ENCODE peak calls at places on chromosomes 4 and X, in six cellular contexts. B is A549, H is HepG2, Q is upper lobe of left lung, F is GM12878, V is K562. G is an unnamed sample.

GRCh38 chrX:40096395-40097091 is 1.2 kb downstream of the BCOR start:
- ATAC-seq in B (peak; percentile 7), H (no peak), Q (no peak), F (peak; percentile 6), V (peak; percentile 1), G (no peak)

GRCh38 chr4:100165809-100166208 is 24.5 kb downstream of the DDIT4L start:
- ATAC-seq in B (no peak), H (no peak), Q (no peak), F (no peak), V (no peak), G (no peak)

GRCh38 chr4:143287571-143287923 is 49.1 kb upstream of the GAB1 start:
- ATAC-seq in B (no peak), H (no peak), Q (no peak), F (peak; percentile 66), V (peak; percentile 63), G (no peak)

GRCh38 chr4:78862314-78862737 is 76.9 kb downstream of the PAQR3 start:
- ATAC-seq in B (no peak), H (peak; percentile 98), Q (no peak), F (peak; percentile 34), V (no peak), G (no peak)

GRCh38 chr4:62006108-62006507 is 806.0 kb downstream of the ADGRL3 start:
- ATAC-seq in B (no peak), H (no peak), Q (no peak), F (no peak), V (no peak), G (no peak)

GRCh38 chr4:148445071-148445902 is 3.1 kb upstream of the NR3C2 start:
- ATAC-seq in B (no peak), H (no peak), Q (no peak), F (no peak), V (peak; percentile 35), G (peak; percentile 57)

GRCh38 chr4:15655223-15656037 is at the start of gene FBXL5:
- ATAC-seq in B (peak; percentile 79), H (peak; percentile 76), Q (peak; percentile 87), F (peak; percentile 64), V (peak; percentile 49), G (peak; percentile 93)

GRCh38 chr4:113117346-113117677 is 67.9 kb downstream of the ANK2 start:
- ATAC-seq in B (no peak), H (peak; percentile 50), Q (no peak), F (no peak), V (no peak), G (no peak)

GRCh38 chr4:184824776-184825393 is 883 bp downstream of the ACSL1 start:
- ATAC-seq in B (peak; percentile 19), H (peak; percentile 7), Q (peak; percentile 23), F (peak; percentile 17), V (peak; percentile 3), G (no peak)

GRCh38 chr4:186699881-186700397 is 23.7 kb downstream of the FAT1 start:
- ATAC-seq in B (no peak), H (no peak), Q (no peak), F (no peak), V (no peak), G (no peak)

GRCh38 chrX:13398073-13398823 is 78.4 kb upstream of the ATXN3L start:
- ATAC-seq in B (peak; percentile 100), H (peak; percentile 81), Q (peak; percentile 81), F (peak; percentile 32), V (peak; percentile 68), G (peak; percentile 89)

GRCh38 chr4:211033-211511 is 86.8 kb downstream of the ZNF718 start:
- ATAC-seq in B (no peak), H (no peak), Q (no peak), F (no peak), V (no peak), G (no peak)

GRCh38 chrX:115462406-115462805 is 98.6 kb upstream of the PLS3 start:
- ATAC-seq in B (no peak), H (no peak), Q (no peak), F (no peak), V (no peak), G (no peak)

GRCh38 chr4:3237266-3237665 is 11.7 kb upstream of the MSANTD1 start:
- ATAC-seq in B (no peak), H (no peak), Q (no peak), F (no peak), V (no peak), G (no peak)

GRCh38 chr4:3237711-3238560 is 11.0 kb upstream of the MSANTD1 start:
- ATAC-seq in B (no peak), H (no peak), Q (no peak), F (no peak), V (no peak), G (no peak)

GRCh38 chr4:3235030-3235345 is 14.0 kb upstream of the MSANTD1 start:
- ATAC-seq in B (no peak), H (no peak), Q (no peak), F (no peak), V (no peak), G (no peak)

GRCh38 chr4:3235581-3235980 is 13.4 kb upstream of the MSANTD1 start:
- ATAC-seq in B (no peak), H (no peak), Q (no peak), F (no peak), V (no peak), G (no peak)

DNA sequence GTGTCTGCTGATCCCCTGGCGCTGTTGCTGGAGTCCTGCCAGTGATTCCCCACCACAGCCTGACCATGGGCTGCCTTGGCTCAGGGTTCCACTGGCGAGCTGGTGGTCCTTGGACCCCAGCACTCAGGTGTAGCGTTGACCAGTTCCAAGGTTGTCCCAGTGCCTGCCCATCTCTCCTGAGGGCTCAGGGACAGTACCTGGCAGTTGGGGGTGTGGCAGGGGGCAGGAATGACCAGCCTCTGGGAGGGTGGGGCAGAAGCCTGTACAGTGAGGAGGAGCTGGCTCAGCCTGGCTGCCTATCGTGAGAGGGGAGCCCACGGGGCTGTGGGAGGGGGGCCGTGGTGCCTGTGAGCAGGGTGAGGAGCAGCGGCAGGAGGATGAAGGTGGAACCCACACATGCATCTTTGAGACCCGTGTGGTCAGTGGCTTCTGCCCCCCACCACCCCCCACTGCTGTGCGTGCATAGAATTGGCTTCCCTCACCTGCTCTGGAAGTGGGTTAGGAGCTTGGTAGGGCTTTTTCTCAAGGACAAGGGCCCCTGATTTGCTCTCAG is 12.6 kb upstream of the MSANTD1 start:
- ATAC-seq in B (no peak), H (peak; percentile 13), Q (no peak), F (no peak), V (no peak), G (no peak)
- H3K4me1 ChIP-seq in B (no peaks in the 10 kb centered on the region), H (peaks cover 17% of the 10 kb centered on the region), Q (no peaks in the 10 kb centered on the region), F (no peaks in the 10 kb centered on the region), V (peaks cover 6% of the 10 kb centered on the region), G (no peaks in the 10 kb centered on the region)

GRCh38 chr4:76053730-76054129 is 17.9 kb upstream of the CXCL11 start:
- ATAC-seq in B (no peak), H (no peak), Q (no peak), F (no peak), V (no peak), G (no peak)
- TF ChIP-seq EP300 in B (no peak), H (no peak), Q (no peak), F (no peak), V (no peak), G (no peak)

DNA sequence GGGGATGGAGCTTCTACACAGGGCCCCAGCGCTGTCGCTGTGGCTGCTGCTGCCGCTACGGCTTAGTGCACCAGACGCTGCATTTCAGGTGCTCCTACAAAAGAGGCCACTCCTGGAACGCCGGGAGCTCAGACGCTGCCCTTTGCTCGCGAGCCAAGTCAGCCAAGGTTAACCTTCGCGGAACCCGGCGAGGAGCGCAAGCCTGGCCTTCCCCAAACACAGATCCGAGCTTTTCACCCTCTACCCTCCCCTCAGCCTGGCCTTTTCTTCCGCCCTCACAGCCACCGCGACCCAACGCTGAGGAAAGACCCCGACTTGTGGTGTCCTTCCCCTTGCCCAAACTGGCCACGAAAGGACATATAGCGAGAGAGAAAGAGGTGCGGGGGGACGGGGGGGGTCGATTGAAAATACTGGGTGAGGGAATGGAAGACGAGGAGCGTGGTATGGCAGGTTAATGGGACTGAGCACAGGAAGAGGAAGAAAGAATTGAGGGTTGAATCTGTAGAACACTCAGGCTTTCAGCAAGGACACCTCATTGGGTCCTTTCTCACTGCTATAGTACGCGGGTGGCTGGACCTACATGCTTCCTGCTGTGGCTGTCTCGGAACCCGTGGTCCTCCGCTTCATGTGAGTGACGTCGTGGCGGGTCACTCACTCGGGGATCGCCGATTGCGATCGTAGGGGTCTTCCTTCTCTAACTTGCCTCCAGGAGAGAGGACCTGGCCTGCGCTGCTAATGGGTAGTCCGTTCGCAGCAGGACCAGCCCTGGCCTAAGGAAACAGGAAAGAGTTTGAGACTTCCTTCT is at the start of the genes AIMP1 and TBCK:
- ATAC-seq in B (peak; percentile 95), H (peak; percentile 92), Q (peak; percentile 99), F (peak; percentile 88), V (peak; percentile 86), G (peak; percentile 97)
- TF ChIP-seq POLR2A in B (peak; percentile 63), H (peak; percentile 72), Q (peak; percentile 88), F (peak; percentile 97), V (peak; percentile 93), G (peak; percentile 73)

DNA sequence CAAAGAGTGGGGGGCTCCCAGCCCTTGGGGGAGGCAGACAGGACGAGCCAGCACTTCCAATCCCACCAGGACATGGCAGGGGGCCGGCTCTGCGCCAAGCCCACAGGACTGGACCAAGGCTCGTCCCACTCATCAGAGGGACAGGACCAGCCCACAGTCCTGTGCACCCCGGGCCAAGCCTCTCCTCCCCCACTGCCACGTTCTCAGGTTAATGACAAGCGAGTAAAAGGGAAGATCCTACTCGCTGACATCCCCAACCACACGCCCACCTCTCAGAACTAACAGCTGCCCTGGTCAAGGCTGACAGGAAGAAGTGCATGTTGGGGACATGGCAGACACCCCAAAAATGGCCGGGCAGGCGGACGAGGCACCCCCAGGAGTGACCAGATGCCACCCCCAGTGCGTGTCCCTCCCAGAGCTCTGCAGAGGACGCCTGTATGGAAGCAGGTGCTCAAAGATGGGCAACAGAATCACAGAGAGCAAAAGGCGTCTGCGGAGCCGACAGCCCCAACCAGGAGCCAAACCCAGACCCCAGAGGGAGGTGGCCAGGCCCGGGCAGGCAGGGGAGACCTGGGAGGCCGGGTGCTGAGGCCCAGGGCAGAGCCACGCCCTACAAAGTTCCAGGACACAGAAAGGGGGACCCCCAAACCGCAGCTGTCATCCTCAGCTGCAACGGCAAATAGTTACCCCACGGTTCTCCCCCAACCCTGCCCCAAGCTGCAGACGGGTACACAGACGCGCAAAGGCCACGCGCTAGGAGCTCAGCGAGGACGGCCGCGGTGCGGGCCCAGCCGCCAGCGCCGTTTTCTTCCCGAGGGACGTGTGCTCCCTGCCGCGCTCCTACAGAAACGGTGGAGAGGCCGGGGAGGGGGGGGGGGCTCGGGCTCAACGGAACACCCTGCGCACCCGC is 1.8 kb downstream of the CTBP1 start:
- ATAC-seq in B (no peak), H (peak; percentile 4), Q (no peak), F (peak; percentile 14), V (peak; percentile 37), G (no peak)
- H3K4me1 ChIP-seq in B (peaks cover 16% of the 10 kb centered on the region), H (peaks cover 50% of the 10 kb centered on the region), Q (peaks cover 72% of the 10 kb centered on the region), F (peaks cover 24% of the 10 kb centered on the region), V (peaks cover 4% of the 10 kb centered on the region), G (peaks cover 9% of the 10 kb centered on the region)

DNA sequence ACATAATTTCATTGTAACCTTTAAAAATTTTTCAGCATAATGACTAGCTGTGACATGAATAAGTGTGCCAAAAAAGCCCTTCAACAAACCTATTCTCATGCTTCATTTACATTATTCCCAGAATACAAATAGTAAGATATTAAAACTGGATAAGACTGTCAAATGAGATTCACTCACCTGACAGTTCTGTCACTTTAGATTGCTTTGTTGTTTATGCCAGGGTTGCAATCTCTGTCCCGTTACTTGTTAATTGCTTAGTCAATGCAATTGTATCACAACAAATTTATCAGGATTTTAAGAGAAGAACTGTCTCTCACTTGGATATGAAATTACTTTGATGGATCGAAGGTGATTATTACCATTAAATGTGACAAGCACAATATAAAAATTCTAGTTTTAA is 616.0 kb upstream of the IGFBP7 start:
- ATAC-seq in B (no peak), H (no peak), Q (no peak), F (no peak), V (no peak), G (no peak)
- TF ChIP-seq EP300 in B (no peak), H (no peak), Q (no peak), F (no peak), V (no peak), G (no peak)

G was measured in gastroesophageal sphincter.